ENCODE peak calls at places on chromosomes 2 and 18, in ten cellular contexts. M, H, K, Z, G, T, P, J, N and D are unnamed samples.

GRCh38 chr2:234429265-234429664 is 67.6 kb downstream of the ARL4C start:
- DNase-seq in Z (no peak), T (no peak), K (no peak), P (no peak), M (no peak), N (no peak), H (no peak), G (no peak), J (no peak), D (no peak)

GRCh38 chr2:190214434-190215194 is 105.0 kb downstream of the HIBCH start:
- DNase-seq in H (no peak), N (no peak), M (no peak), Z (no peak), P (no peak), T (no peak), G (no peak), K (no peak), J (no peak), D (no peak)

GRCh38 chr2:38554973-38555595 is 47.6 kb downstream of the HNRNPLL start:
- DNase-seq in T (no peak), G (no peak), J (no peak), P (no peak), N (no peak), Z (no peak), K (no peak), M (no peak), H (no peak), D (no peak)

GRCh38 chr2:195051401-195051800 is 605.6 kb upstream of the SLC39A10 start:
- DNase-seq in G (no peak), T (no peak), J (no peak), M (no peak), H (no peak), K (no peak), Z (no peak), N (no peak), P (no peak), D (no peak)

GRCh38 chr18:7464245-7464966 is 102.7 kb upstream of the PTPRM start:
- DNase-seq in H (no peak), N (no peak), P (no peak), G (no peak), J (no peak), Z (peak; percentile 84), T (no peak), K (no peak), M (no peak), D (no peak)

GRCh38 chr2:72927619-72928537 is 10.6 kb downstream of the EMX1 start:
- DNase-seq in K (no peak), N (no peak), H (no peak), J (no peak), Z (peak; percentile 28), T (no peak), P (no peak), G (no peak), M (no peak), D (no peak)

GRCh38 chr2:135745545-135745944 is 3.9 kb downstream of the UBXN4 start:
- DNase-seq in M (no peak), G (no peak), P (peak; percentile 46), H (no peak), T (no peak), N (no peak), J (no peak), K (no peak), Z (no peak), D (no peak)

GRCh38 chr2:42901076-42901645 is 108.8 kb upstream of the HAAO start:
- DNase-seq in H (no peak), K (no peak), N (no peak), P (no peak), J (no peak), M (no peak), T (no peak), G (no peak), Z (no peak), D (no peak)

GRCh38 chr2:132477436-132477835 is 60.8 kb downstream of the GPR39 start:
- DNase-seq in P (no peak), J (no peak), G (no peak), Z (no peak), N (no peak), H (no peak), T (no peak), M (no peak), K (no peak), D (no peak)